ENCODE peak calls at places on chromosome 6, in four cellular contexts. One of them, this sample, is unnamed.

GRCh38 chr6:170047813-170048212 is 243.1 kb downstream of the DLL1 start:
- DNase-seq in NCI-H2081 treated with DMSO at 0.1 percent for 48 hours: no peak
- DNase-seq in occipital lobe: no peak
- DNase-seq in T follicular helper cell: no peak
- DNase-seq in this sample: no peak

GRCh38 chr6:133551436-133551835 is 310.3 kb downstream of the EYA4 start:
- DNase-seq in NCI-H2081 treated with DMSO at 0.1 percent for 48 hours: no peak
- DNase-seq in occipital lobe: no peak
- DNase-seq in T follicular helper cell: no peak
- DNase-seq in this sample: no peak

GRCh38 chr6:158770533-158770932 is 48.6 kb downstream of the EZR start:
- DNase-seq in NCI-H2081 treated with DMSO at 0.1 percent for 48 hours: no peak
- DNase-seq in occipital lobe: no peak
- DNase-seq in T follicular helper cell: no peak
- DNase-seq in this sample: no peak

GRCh38 chr6:92231220-92231701 is 1188.1 kb downstream of the EPHA7 start:
- DNase-seq in NCI-H2081 treated with DMSO at 0.1 percent for 48 hours: no peak
- DNase-seq in occipital lobe: no peak
- DNase-seq in T follicular helper cell: no peak
- DNase-seq in this sample: no peak

GRCh38 chr6:104943781-104944180 is 13.1 kb upstream of the LIN28B start:
- DNase-seq in NCI-H2081 treated with DMSO at 0.1 percent for 48 hours: no peak
- DNase-seq in occipital lobe: no peak
- DNase-seq in T follicular helper cell: no peak
- DNase-seq in this sample: no peak

GRCh38 chr6:13457577-13457976 is 29.8 kb downstream of the GFOD1 start:
- DNase-seq in NCI-H2081 treated with DMSO at 0.1 percent for 48 hours: no peak
- DNase-seq in occipital lobe: no peak
- DNase-seq in T follicular helper cell: no peak
- DNase-seq in this sample: no peak

GRCh38 chr6:42251911-42252637 is 34.4 kb upstream of the MRPS10 start:
- DNase-seq in NCI-H2081 treated with DMSO at 0.1 percent for 48 hours: no peak
- DNase-seq in occipital lobe: no peak
- DNase-seq in T follicular helper cell: no peak
- DNase-seq in this sample: no peak

GRCh38 chr6:105800398-105800797 is 285.7 kb upstream of the PRDM1 start:
- DNase-seq in NCI-H2081 treated with DMSO at 0.1 percent for 48 hours: no peak
- DNase-seq in occipital lobe: no peak
- DNase-seq in T follicular helper cell: no peak
- DNase-seq in this sample: no peak

GRCh38 chr6:88574666-88575065 is 388.8 kb downstream of the RNGTT start:
- DNase-seq in NCI-H2081 treated with DMSO at 0.1 percent for 48 hours: no peak
- DNase-seq in occipital lobe: no peak
- DNase-seq in T follicular helper cell: no peak
- DNase-seq in this sample: no peak

GRCh38 chr6:89817481-89817880 is 2.1 kb downstream of the MDN1 start:
- DNase-seq in NCI-H2081 treated with DMSO at 0.1 percent for 48 hours: no peak
- DNase-seq in occipital lobe: no peak
- DNase-seq in T follicular helper cell: no peak
- DNase-seq in this sample: no peak

GRCh38 chr6:146700078-146700686 is 101.4 kb downstream of the ADGB start:
- DNase-seq in NCI-H2081 treated with DMSO at 0.1 percent for 48 hours: peak
- DNase-seq in occipital lobe: peak
- DNase-seq in T follicular helper cell: peak
- DNase-seq in this sample: no peak

GRCh38 chr6:90347411-90347841 is 50.8 kb upstream of the BACH2 start:
- DNase-seq in NCI-H2081 treated with DMSO at 0.1 percent for 48 hours: no peak
- DNase-seq in occipital lobe: no peak
- DNase-seq in T follicular helper cell: no peak
- DNase-seq in this sample: no peak

GRCh38 chr6:126041516-126042447 is 55.4 kb downstream of the TRMT11 start:
- DNase-seq in NCI-H2081 treated with DMSO at 0.1 percent for 48 hours: no peak
- DNase-seq in occipital lobe: no peak
- DNase-seq in T follicular helper cell: no peak
- DNase-seq in this sample: no peak

GRCh38 chr6:44423306-44423705 is 35.8 kb downstream of the CDC5L start:
- DNase-seq in NCI-H2081 treated with DMSO at 0.1 percent for 48 hours: no peak
- DNase-seq in occipital lobe: no peak
- DNase-seq in T follicular helper cell: no peak
- DNase-seq in this sample: no peak

GRCh38 chr6:25292384-25292783 is 13.2 kb downstream of the CARMIL1 start:
- DNase-seq in NCI-H2081 treated with DMSO at 0.1 percent for 48 hours: no peak
- DNase-seq in occipital lobe: no peak
- DNase-seq in T follicular helper cell: no peak
- DNase-seq in this sample: no peak

GRCh38 chr6:43020847-43021246 is 576 bp upstream of the RRP36 start:
- DNase-seq in NCI-H2081 treated with DMSO at 0.1 percent for 48 hours: no peak
- DNase-seq in occipital lobe: no peak
- DNase-seq in T follicular helper cell: no peak
- DNase-seq in this sample: no peak

GRCh38 chr6:43851204-43851855 is 81.3 kb downstream of the VEGFA start:
- DNase-seq in NCI-H2081 treated with DMSO at 0.1 percent for 48 hours: no peak
- DNase-seq in occipital lobe: no peak
- DNase-seq in T follicular helper cell: no peak
- DNase-seq in this sample: no peak

GRCh38 chr6:43849844-43850243 is 79.8 kb downstream of the VEGFA start:
- DNase-seq in NCI-H2081 treated with DMSO at 0.1 percent for 48 hours: no peak
- DNase-seq in occipital lobe: no peak
- DNase-seq in T follicular helper cell: no peak
- DNase-seq in this sample: no peak

GRCh38 chr6:88532241-88532860 is 366.2 kb upstream of the CNR1 start:
- DNase-seq in NCI-H2081 treated with DMSO at 0.1 percent for 48 hours: no peak
- DNase-seq in occipital lobe: no peak
- DNase-seq in T follicular helper cell: no peak
- DNase-seq in this sample: no peak

GRCh38 chr6:106927531-106928398 is 46.8 kb downstream of the CD24 start:
- DNase-seq in NCI-H2081 treated with DMSO at 0.1 percent for 48 hours: no peak
- DNase-seq in occipital lobe: no peak
- DNase-seq in T follicular helper cell: no peak
- DNase-seq in this sample: no peak

GRCh38 chr6:45253457-45253856 is 74.7 kb upstream of the RUNX2 start:
- DNase-seq in NCI-H2081 treated with DMSO at 0.1 percent for 48 hours: no peak
- DNase-seq in occipital lobe: no peak
- DNase-seq in T follicular helper cell: no peak
- DNase-seq in this sample: no peak

GRCh38 chr6:88586371-88587157 is 376.9 kb downstream of the RNGTT start:
- DNase-seq in NCI-H2081 treated with DMSO at 0.1 percent for 48 hours: no peak
- DNase-seq in occipital lobe: peak
- DNase-seq in T follicular helper cell: no peak
- DNase-seq in this sample: no peak

GRCh38 chr6:100370265-100370664 is 94.5 kb downstream of the SIM1 start:
- DNase-seq in NCI-H2081 treated with DMSO at 0.1 percent for 48 hours: no peak
- DNase-seq in occipital lobe: no peak
- DNase-seq in T follicular helper cell: no peak
- DNase-seq in this sample: no peak

GRCh38 chr6:70839286-70840266 is 117.3 kb downstream of the B3GAT2 start:
- DNase-seq in NCI-H2081 treated with DMSO at 0.1 percent for 48 hours: no peak
- DNase-seq in occipital lobe: no peak
- DNase-seq in T follicular helper cell: no peak
- DNase-seq in this sample: no peak

GRCh38 chr6:142087950-142088857 is 44.5 kb upstream of the GJE1 start:
- DNase-seq in NCI-H2081 treated with DMSO at 0.1 percent for 48 hours: no peak
- DNase-seq in occipital lobe: no peak
- DNase-seq in T follicular helper cell: no peak
- DNase-seq in this sample: no peak

This sample was measured in activated effector memory CD4-positive, alpha-beta T cell treated with Interleukin-2 at 50 U/mL for 16 hours.